ENCODE peak calls at places on chromosome 7, in four cellular contexts. One of them, this sample, is unnamed.

GRCh38 chr7:7857143-7857583 is 111.4 kb upstream of the GLCCI1 start:
- DNase-seq in K562: no peak
- DNase-seq in GM12878: no peak
- DNase-seq in HL-60: no peak
- DNase-seq in this sample: no peak

GRCh38 chr7:45576249-45576929 is 2.2 kb downstream of the ADCY1 start:
- DNase-seq in K562: no peak
- DNase-seq in HL-60: no peak
- DNase-seq in GM12878: no peak
- DNase-seq in this sample: no peak

GRCh38 chr7:111937164-111937563 is 269.0 kb downstream of the DOCK4 start:
- DNase-seq in GM12878: no peak
- DNase-seq in HL-60: no peak
- DNase-seq in K562: no peak
- DNase-seq in this sample: no peak

GRCh38 chr7:91436655-91437054 is 172.4 kb downstream of the FZD1 start:
- DNase-seq in K562: no peak
- DNase-seq in HL-60: no peak
- DNase-seq in GM12878: no peak
- DNase-seq in this sample: no peak

GRCh38 chr7:151727579-151728285 is 149.2 kb downstream of the PRKAG2 start:
- DNase-seq in HL-60: peak
- DNase-seq in GM12878: no peak
- DNase-seq in K562: peak
- DNase-seq in this sample: peak

GRCh38 chr7:57305192-57305748 is 144.7 kb upstream of the ZNF716 start:
- DNase-seq in K562: peak
- DNase-seq in GM12878: no peak
- DNase-seq in HL-60: no peak
- DNase-seq in this sample: no peak

GRCh38 chr7:148395990-148396716 is 194.4 kb upstream of the C7orf33 start:
- DNase-seq in K562: no peak
- DNase-seq in GM12878: no peak
- DNase-seq in HL-60: no peak
- DNase-seq in this sample: no peak

GRCh38 chr7:116970148-116970910 is 17.0 kb downstream of the ST7 start:
- DNase-seq in K562: no peak
- DNase-seq in GM12878: no peak
- DNase-seq in HL-60: peak
- DNase-seq in this sample: no peak

GRCh38 chr7:94313926-94314325 is 80.8 kb upstream of the COL1A2 start:
- DNase-seq in HL-60: no peak
- DNase-seq in K562: no peak
- DNase-seq in GM12878: no peak
- DNase-seq in this sample: no peak

GRCh38 chr7:37320840-37321468 is 127.7 kb downstream of the ELMO1 start:
- DNase-seq in GM12878: no peak
- DNase-seq in HL-60: no peak
- DNase-seq in K562: no peak
- DNase-seq in this sample: no peak

GRCh38 chr7:27602766-27603165 is 59.9 kb downstream of the HIBADH start:
- DNase-seq in K562: no peak
- DNase-seq in GM12878: no peak
- DNase-seq in HL-60: no peak
- DNase-seq in this sample: no peak

GRCh38 chr7:141697211-141697871 is 4.6 kb downstream of the DENND11 start:
- DNase-seq in K562: no peak
- DNase-seq in HL-60: no peak
- DNase-seq in GM12878: no peak
- DNase-seq in this sample: no peak

GRCh38 chr7:97107192-97107800 is 10.2 kb upstream of the SDHAF3 start:
- DNase-seq in HL-60: no peak
- DNase-seq in GM12878: no peak
- DNase-seq in K562: no peak
- DNase-seq in this sample: no peak

GRCh38 chr7:135368416-135369186 is 135.0 kb downstream of the STRA8 start:
- DNase-seq in K562: no peak
- DNase-seq in GM12878: no peak
- DNase-seq in HL-60: no peak
- DNase-seq in this sample: no peak

GRCh38 chr7:142689439-142690168 is 59.7 kb upstream of the PRSS1 start:
- DNase-seq in GM12878: no peak
- DNase-seq in HL-60: no peak
- DNase-seq in K562: no peak
- DNase-seq in this sample: no peak

GRCh38 chr7:87092568-87093091 is 33.2 kb upstream of the ELAPOR2 start:
- DNase-seq in HL-60: no peak
- DNase-seq in K562: no peak
- DNase-seq in GM12878: no peak
- DNase-seq in this sample: no peak

GRCh38 chr7:23713285-23714235 is 3.5 kb downstream of the STK31 start:
- DNase-seq in K562: no peak
- DNase-seq in GM12878: no peak
- DNase-seq in HL-60: no peak
- DNase-seq in this sample: no peak

GRCh38 chr7:150463461-150463860 is 13.0 kb downstream of the GIMAP8 start:
- DNase-seq in HL-60: no peak
- DNase-seq in GM12878: no peak
- DNase-seq in K562: no peak
- DNase-seq in this sample: no peak

GRCh38 chr7:391961-392524 is 102.1 kb downstream of the FOXL3 start:
- DNase-seq in GM12878: no peak
- DNase-seq in HL-60: no peak
- DNase-seq in K562: peak
- DNase-seq in this sample: no peak

GRCh38 chr7:52355059-52355458 is 680.4 kb upstream of the POM121L12 start:
- DNase-seq in GM12878: no peak
- DNase-seq in HL-60: no peak
- DNase-seq in K562: no peak
- DNase-seq in this sample: no peak

GRCh38 chr7:24773646-24774045 is 16.4 kb upstream of the GSDME start:
- DNase-seq in GM12878: no peak
- DNase-seq in K562: no peak
- DNase-seq in HL-60: no peak
- DNase-seq in this sample: no peak

GRCh38 chr7:36260481-36260880 is 107.4 kb downstream of the EEPD1 start:
- DNase-seq in GM12878: no peak
- DNase-seq in K562: no peak
- DNase-seq in HL-60: no peak
- DNase-seq in this sample: no peak

GRCh38 chr7:50799873-50800272 is 17.2 kb upstream of the GRB10 start:
- DNase-seq in HL-60: no peak
- DNase-seq in GM12878: no peak
- DNase-seq in K562: no peak
- DNase-seq in this sample: no peak

GRCh38 chr7:85699482-85699881 is 512.6 kb upstream of the SEMA3D start:
- DNase-seq in HL-60: no peak
- DNase-seq in GM12878: no peak
- DNase-seq in K562: no peak
- DNase-seq in this sample: no peak

GRCh38 chr7:85693326-85693725 is 506.5 kb upstream of the SEMA3D start:
- DNase-seq in K562: no peak
- DNase-seq in HL-60: no peak
- DNase-seq in GM12878: no peak
- DNase-seq in this sample: no peak

DNA sequence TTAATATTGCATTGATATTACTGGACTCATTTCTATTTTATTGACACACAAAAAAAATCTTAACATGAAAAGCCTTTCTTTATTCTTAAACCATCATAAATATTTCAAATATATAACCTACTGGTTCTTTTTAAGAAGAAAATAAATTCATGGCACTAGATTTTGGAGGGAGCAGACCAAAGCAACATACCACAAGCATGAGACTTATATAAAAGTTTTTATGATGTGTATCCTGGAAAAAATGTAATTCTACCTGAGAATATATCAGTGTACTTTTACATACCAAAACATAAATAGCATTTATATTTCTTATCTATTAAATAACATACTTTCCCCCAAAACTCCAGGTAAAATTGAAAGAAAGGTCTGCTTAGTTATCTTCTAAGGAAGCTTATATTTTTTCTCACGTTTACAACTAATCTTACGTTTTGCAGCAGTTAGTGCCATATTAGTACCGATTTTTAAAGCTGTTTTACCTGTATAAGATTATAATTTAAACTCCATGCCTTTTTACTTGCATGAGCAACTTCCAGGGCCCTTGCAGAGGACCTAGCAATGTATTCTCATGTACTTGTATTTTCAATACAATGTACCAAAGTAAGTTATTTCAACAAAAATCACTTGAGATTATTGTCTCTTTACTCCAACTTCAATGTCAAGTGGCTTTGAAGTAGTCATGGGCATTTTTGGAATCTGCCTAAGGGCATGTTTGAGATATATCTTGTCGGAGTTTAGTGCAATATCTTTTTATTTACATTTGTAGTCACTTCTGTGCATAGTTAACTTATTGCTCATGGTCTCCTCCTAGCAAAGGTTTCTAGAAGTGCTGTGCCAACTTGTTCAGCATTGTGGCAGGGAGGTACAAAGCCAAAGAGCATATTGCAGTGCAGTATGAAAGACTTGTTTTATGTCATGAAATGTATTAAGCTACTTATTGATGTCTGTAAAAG is 508.5 kb upstream of the SEMA3D start:
- DNase-seq in HL-60: no peak
- DNase-seq in GM12878: no peak
- DNase-seq in K562: no peak
- DNase-seq in this sample: no peak
- TF ChIP-seq SPI1 in HL-60: no peak
- TF ChIP-seq SPI1 in GM12878: no peak
- TF ChIP-seq SPI1 in K562: no peak
- TF ChIP-seq SPI1 in this sample: no peak

GRCh38 chr7:1555046-1555812 is 776 bp downstream of the TMEM184A start:
- DNase-seq in GM12878: no peak
- DNase-seq in K562: peak
- DNase-seq in HL-60: no peak
- DNase-seq in this sample: no peak

GRCh38 chr7:1557771-1558170 is 1.8 kb upstream of the TMEM184A start:
- DNase-seq in GM12878: no peak
- DNase-seq in HL-60: no peak
- DNase-seq in K562: no peak
- DNase-seq in this sample: no peak

GRCh38 chr7:1554332-1555045 is 1.5 kb downstream of the TMEM184A start:
- DNase-seq in K562: no peak
- DNase-seq in HL-60: no peak
- DNase-seq in GM12878: no peak
- DNase-seq in this sample: no peak

GRCh38 chr7:1557006-1557405 is 1.0 kb upstream of the TMEM184A start:
- DNase-seq in K562: no peak
- DNase-seq in HL-60: no peak
- DNase-seq in GM12878: no peak
- DNase-seq in this sample: no peak

DNA sequence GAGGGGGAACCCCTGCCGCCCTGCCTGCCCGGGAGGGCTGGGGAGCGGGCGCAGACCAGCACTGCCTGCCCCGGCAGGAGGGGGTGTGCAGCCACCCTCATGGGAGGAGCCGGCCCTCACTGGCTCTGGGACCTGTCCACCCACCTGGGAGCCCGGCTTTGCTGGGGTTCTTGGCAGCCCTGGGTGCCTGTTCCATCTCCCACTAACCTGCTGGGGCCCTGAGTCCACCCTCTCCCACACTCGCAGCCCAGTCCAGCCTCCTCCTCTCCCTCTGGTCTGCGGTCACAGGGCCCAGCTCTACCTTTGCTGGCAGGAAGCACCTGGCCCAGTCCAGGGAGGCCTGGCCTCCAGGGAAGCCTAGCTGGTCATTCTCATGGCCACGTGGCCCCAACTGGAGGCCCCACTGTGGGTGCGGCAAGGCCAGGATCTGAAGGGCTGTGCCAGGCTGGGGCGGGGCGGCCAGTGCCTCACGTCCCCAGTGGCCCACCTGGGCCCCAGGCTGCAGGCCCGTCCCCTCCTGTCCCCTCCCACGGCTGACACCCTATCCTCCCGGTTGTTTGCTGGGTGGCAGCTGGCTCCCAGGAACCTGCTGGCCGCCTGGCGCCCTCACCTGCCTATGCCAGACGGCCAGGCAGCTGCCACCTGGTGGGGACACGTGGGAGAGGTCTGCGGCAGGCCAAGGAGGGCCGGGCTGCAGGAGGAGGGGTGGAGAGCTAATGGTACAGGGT is at the start of gene TMEM184A:
- DNase-seq in GM12878: no peak
- DNase-seq in K562: peak
- DNase-seq in HL-60: peak
- DNase-seq in this sample: no peak
- TF ChIP-seq POLR2AphosphoS5 in GM12878: no peak
- TF ChIP-seq POLR2AphosphoS5 in K562: no peak
- TF ChIP-seq POLR2AphosphoS5 in HL-60: no peak
- TF ChIP-seq POLR2AphosphoS5 in this sample: no peak

DNA sequence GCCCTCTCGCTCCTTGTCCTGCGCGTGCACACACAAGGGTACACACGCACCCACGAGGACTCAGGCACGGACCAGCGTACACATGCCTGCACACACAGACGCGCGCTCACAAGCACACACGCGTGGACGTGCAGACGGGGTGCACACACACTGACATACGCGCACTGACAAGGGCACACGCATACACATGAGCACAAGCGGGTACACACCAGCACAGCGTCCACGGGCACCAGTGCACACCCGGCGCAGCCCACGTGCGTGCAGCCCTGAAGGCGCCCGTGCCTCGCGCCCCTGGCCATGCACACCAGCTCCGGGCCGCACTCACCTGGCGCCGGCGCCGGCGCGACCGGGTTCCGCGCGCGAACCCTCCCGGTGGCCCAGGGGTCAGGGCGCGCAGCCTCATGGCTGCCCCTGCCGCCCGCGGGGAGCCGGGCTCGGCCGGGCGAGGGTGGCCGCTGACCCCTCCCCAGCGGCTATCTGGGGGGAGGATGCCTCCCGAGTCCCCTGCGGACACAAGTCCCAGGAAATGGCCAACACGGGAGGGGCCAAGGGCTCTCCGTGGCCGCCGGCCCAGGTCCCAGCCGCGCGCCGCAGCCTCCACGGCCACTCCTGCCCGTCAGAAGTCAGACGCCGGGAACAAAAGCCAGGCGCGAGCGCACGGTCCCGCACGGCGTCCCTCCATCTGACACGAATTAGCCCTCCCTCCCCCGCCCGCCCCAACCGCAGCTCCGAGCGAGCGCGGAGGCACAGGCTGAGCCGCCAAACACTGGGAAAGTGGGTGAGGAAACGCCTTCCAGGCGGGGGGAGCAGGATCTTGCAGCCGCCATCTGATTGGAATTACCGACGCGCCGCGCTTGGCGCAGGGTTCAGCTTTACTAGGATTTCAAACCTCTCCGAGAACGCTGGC is 45.0 kb downstream of the TNS3 start:
- DNase-seq in HL-60: no peak
- DNase-seq in K562: no peak
- DNase-seq in GM12878: no peak
- DNase-seq in this sample: no peak
- TF ChIP-seq SPI1 in HL-60: no peak
- TF ChIP-seq SPI1 in K562: no peak
- TF ChIP-seq SPI1 in GM12878: no peak
- TF ChIP-seq SPI1 in this sample: no peak

DNA sequence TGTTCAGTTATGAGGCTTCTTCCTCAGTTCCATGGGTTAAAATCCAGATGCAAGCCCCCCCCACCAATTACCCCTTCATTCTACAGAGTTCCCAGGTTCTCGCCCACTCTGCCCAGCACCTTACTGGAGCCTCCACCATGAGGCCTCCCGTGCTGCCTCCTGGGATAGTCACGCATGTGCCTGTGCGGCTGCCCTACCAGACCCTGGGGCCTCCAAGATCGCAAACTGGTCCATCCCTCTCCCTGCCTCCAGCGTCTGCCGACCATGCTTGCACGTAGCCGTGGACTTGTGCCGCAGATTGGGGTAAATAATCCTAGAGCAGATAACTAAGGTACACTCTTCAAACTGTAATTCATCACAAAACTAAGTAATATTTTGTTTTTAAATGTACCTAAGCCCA is 611.2 kb downstream of the PTPRN2 start:
- DNase-seq in HL-60: no peak
- DNase-seq in K562: no peak
- DNase-seq in GM12878: no peak
- DNase-seq in this sample: no peak
- TF ChIP-seq POLR2AphosphoS5 in HL-60: no peak
- TF ChIP-seq POLR2AphosphoS5 in K562: no peak
- TF ChIP-seq POLR2AphosphoS5 in GM12878: no peak
- TF ChIP-seq POLR2AphosphoS5 in this sample: no peak

This sample was measured in GM12891.